ENCODE peak calls at places on chromosomes 16 and 17, in five cellular contexts. T is Peyer's patch, N is astrocyte of the cerebellum, V is fibroblast of pulmonary artery, S is aorta. E is an unnamed sample.

GRCh38 chr16:73396556-73396955 is 348.6 kb upstream of the ZFHX3 start:
- DNase-seq in T (no peak), N (no peak), V (no peak), S (no peak), E (no peak)

GRCh38 chr17:144936-145670 is 7.7 kb downstream of the SCGB1C2 start:
- DNase-seq in T (no peak), N (no peak), V (no peak), S (peak), E (no peak)

GRCh38 chr17:10549108-10549842 is at the start of gene MYH2:
- DNase-seq in T (no peak), N (no peak), V (no peak), S (no peak), E (no peak)

GRCh38 chr16:66325977-66326376 is 40.5 kb upstream of the CDH5 start:
- DNase-seq in T (no peak), N (no peak), V (no peak), S (no peak), E (no peak)

GRCh38 chr16:52613508-52613907 is 66.6 kb upstream of the TOX3 start:
- DNase-seq in T (no peak), N (no peak), V (no peak), S (no peak), E (no peak)

GRCh38 chr16:56866955-56867830 is 2.2 kb downstream of the SLC12A3 start:
- DNase-seq in T (peak), N (peak), V (peak), S (no peak), E (no peak)

GRCh38 chr17:65893692-65894279 is 298.1 kb downstream of the CEP112 start:
- DNase-seq in T (no peak), N (no peak), V (no peak), S (no peak), E (no peak)

GRCh38 chr16:78906135-78906534 is 694.4 kb downstream of the MAF start:
- DNase-seq in T (no peak), N (no peak), V (no peak), S (no peak), E (no peak)

GRCh38 chr17:42179911-42180410 is 981 bp downstream of the KCNH4 start:
- DNase-seq in T (no peak), N (no peak), V (peak), S (no peak), E (no peak)

GRCh38 chr16:63714876-63715275 is 1407.0 kb downstream of the CDH11 start:
- DNase-seq in T (no peak), N (no peak), V (no peak), S (no peak), E (no peak)

GRCh38 chr17:57651451-57651850 is 93.6 kb downstream of the CCDC182 start:
- DNase-seq in T (no peak), N (no peak), V (no peak), S (no peak), E (no peak)

GRCh38 chr16:4682084-4682581 is 11.2 kb upstream of the NUDT16L1 start:
- DNase-seq in T (no peak), N (no peak), V (no peak), S (no peak), E (no peak)

GRCh38 chr16:84834403-84834772 is 14.6 kb downstream of the CRISPLD2 start:
- DNase-seq in T (no peak), N (peak), V (no peak), S (no peak), E (no peak)

GRCh38 chr16:68096491-68096890 is 11.3 kb downstream of the NFATC3 start:
- DNase-seq in T (no peak), N (no peak), V (no peak), S (no peak), E (no peak)

GRCh38 chr17:74803971-74804370 is 27.8 kb upstream of the NAT9 start:
- DNase-seq in T (no peak), N (no peak), V (no peak), S (no peak), E (no peak)

GRCh38 chr17:43906951-43907424 is 348 bp downstream of the MPP2 start:
- DNase-seq in T (no peak), N (no peak), V (no peak), S (no peak), E (no peak)

GRCh38 chr17:71080937-71081336 is 911.6 kb downstream of the KCNJ2 start:
- DNase-seq in T (no peak), N (no peak), V (no peak), S (no peak), E (no peak)

GRCh38 chr17:37706446-37706845 is 38.4 kb downstream of the HNF1B start:
- DNase-seq in T (no peak), N (no peak), V (no peak), S (no peak), E (no peak)

GRCh38 chr16:23836078-23836403 is 258 bp downstream of the PRKCB start:
- DNase-seq in T (no peak), N (no peak), V (no peak), S (no peak), E (no peak)

GRCh38 chr17:81715107-81715871 is 3.2 kb downstream of the SLC25A10 start:
- DNase-seq in T (no peak), N (no peak), V (no peak), S (no peak), E (no peak)

GRCh38 chr17:2398188-2398587 is 2.7 kb downstream of the MNT start:
- DNase-seq in T (no peak), N (no peak), V (no peak), S (peak), E (no peak)

GRCh38 chr17:2398655-2399571 is 1.9 kb downstream of the MNT start:
- DNase-seq in T (no peak), N (no peak), V (peak), S (peak), E (peak)

GRCh38 chr17:2396568-2397246 is 4.2 kb downstream of the MNT start:
- DNase-seq in T (peak), N (peak), V (peak), S (peak), E (peak)

GRCh38 chr17:2396192-2396567 is 4.7 kb downstream of the MNT start:
- DNase-seq in T (no peak), N (no peak), V (no peak), S (no peak), E (no peak)

DNA sequence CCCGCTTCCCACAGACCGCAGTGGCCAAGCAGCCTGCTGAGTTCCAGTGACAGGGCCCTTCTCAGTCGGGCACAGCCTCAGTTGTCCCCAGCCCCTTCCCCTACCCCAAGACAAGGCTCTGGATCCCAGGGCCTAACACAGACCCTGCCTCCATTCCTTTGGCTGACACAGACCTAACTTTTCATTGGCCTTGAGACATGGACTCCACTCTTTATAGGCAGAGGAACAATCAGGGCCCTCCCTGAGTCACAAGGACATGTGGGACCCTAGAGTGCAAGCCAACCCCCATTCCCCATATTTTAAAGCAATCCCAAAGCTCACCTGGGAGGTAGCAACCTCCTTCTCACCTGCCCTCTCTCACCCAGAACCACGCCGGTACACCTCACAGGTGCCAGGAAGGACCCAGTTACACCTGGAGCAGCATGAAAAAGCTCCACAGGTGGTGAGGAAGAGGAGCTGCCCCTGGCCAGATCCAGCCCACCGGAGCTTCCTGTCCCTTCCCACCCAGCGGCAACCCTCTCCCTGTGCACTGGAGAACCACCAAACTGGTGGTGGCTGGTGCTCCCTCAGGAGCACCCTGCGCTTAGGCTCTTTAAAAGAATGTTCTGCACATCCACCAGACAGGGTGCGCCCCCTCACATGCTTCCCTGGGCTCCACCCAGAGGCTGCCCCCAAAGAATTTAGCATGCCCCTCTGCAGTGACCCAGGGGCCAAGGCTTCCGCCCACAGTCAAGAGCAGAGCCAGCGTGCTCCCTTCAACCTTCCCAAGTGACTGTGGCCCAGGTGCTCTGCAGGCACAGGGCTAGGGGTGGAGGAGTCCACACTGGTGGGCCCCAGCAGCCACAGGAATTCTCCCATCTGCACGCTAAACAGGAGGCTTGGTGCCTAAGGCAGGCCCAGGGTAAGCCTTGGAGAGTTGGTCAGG is 3.4 kb downstream of the MNT start:
- DNase-seq in T (no peak), N (no peak), V (no peak), S (peak), E (no peak)
- H3K4me3 ChIP-seq in T (peak), N (peak), V (peak), S (no peak), E (peak)

DNA sequence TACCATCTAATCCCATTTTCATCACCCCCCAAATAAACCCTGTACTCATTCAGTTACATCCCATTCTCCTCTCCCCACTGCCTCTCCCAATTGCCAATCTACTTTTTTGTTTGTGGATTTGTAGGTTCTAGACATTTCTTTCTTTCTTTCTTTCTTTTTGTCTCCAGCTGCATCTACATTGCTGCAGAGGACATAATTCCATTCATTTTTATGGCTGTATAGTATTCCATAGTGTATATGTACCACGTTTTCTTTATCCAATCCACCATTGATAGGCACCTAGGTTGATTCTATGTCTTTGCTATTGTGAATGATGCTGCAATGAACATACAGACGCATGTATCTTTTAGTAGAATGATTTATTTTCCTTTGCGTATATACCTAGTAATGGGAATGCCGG is 6.3 kb upstream of the CRYM start:
- DNase-seq in T (no peak), N (no peak), V (no peak), S (no peak), E (no peak)
- H3K4me3 ChIP-seq in T (no peak), N (no peak), V (no peak), S (no peak), E (peak)

GRCh38 chr16:31352344-31353115 is 2.4 kb upstream of the ITGAX start:
- DNase-seq in T (peak), N (no peak), V (no peak), S (peak), E (no peak)

GRCh38 chr16:31356566-31357323 is 1.8 kb downstream of the ITGAX start:
- DNase-seq in T (no peak), N (no peak), V (no peak), S (peak), E (no peak)

GRCh38 chr16:31355701-31356100 is 725 bp downstream of the ITGAX start:
- DNase-seq in T (no peak), N (no peak), V (no peak), S (peak), E (no peak)

GRCh38 chr16:31351937-31352315 is 3.0 kb upstream of the ITGAX start:
- DNase-seq in T (no peak), N (no peak), V (no peak), S (peak), E (no peak)

DNA sequence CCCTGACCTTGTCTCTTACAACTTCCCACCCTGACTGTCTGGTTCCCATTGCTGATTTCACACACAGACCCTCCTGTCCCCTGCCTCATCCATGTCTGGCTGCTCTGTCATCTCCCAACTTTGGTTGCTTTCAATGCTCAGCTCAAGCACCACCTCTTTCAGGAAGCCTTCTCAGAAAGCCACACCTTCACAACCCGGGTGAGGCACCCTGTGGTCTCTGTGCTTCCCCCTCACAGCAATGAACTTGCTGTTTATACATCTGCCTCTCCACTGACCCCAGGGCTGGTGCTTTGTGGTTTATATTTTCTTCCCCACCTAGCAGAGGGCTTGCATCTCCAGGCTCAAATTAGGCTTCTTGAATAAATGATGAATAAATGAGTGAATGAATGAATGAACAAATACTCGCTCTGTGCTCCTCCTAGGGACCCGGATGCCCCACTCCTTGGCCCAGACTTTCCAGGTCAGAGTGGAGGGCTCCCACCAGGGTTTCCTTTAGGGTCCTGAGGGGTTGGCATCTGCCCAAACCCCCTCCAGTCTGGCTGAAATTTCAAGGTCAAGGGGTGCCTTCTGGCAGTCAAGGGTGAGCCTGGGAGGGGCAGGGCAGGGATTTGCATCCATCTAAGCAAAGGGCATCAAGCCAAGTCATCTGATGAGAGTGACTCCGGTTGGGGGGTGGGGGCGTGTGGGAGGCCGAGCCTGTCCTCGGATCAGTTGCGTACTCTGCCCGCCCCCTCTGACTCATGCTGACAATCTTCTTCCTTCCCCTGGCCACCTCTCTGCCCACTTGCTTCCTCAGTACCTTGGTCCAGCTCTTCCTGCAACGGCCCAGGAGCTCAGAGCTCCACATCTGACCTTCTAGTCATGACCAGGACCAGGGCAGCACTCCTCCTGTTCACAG is at the start of gene ITGAX:
- DNase-seq in T (peak), N (no peak), V (peak), S (peak), E (peak)
- H3K4me3 ChIP-seq in T (no peak), N (no peak), V (no peak), S (no peak), E (no peak)

GRCh38 chr17:55266051-55266957 is 1.5 kb downstream of the HLF start:
- DNase-seq in T (no peak), N (no peak), V (no peak), S (no peak), E (no peak)
- H3K4me3 ChIP-seq in T (peak), N (no peak), V (no peak), S (peak), E (no peak)

GRCh38 chr17:30200086-30200485 is 35.4 kb downstream of the SLC6A4 start:
- DNase-seq in T (no peak), N (no peak), V (no peak), S (no peak), E (no peak)
- H3K4me3 ChIP-seq in T (no peak), N (no peak), V (no peak), S (no peak), E (no peak)

DNA sequence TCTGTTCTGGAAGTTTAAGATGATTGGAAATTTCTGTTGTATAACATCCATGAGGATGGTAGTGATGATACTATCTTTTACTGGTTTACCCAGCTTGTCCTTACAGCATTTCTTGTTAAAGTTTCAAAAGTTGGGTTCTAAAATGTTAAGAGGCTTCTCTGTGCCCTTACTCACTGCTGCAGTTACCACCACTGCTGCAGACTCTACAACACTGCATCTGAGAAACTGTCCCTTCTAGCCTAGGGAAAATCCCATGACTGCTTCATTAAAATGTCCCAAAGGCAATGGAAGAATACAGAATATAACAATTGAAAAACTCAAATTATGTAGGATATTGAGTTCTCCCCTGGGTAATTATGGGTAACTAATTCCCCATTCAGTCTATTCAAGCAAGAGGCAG is 3.8 kb upstream of the NSRP1 start:
- DNase-seq in T (no peak), N (no peak), V (no peak), S (no peak), E (no peak)
- H3K4me3 ChIP-seq in T (no peak), N (no peak), V (no peak), S (no peak), E (no peak)

GRCh38 chr17:77279448-77280303 is 138.9 kb downstream of the SEC14L1 start:
- DNase-seq in T (no peak), N (no peak), V (peak), S (no peak), E (no peak)
- H3K4me3 ChIP-seq in T (no peak), N (no peak), V (peak), S (no peak), E (no peak)

DNA sequence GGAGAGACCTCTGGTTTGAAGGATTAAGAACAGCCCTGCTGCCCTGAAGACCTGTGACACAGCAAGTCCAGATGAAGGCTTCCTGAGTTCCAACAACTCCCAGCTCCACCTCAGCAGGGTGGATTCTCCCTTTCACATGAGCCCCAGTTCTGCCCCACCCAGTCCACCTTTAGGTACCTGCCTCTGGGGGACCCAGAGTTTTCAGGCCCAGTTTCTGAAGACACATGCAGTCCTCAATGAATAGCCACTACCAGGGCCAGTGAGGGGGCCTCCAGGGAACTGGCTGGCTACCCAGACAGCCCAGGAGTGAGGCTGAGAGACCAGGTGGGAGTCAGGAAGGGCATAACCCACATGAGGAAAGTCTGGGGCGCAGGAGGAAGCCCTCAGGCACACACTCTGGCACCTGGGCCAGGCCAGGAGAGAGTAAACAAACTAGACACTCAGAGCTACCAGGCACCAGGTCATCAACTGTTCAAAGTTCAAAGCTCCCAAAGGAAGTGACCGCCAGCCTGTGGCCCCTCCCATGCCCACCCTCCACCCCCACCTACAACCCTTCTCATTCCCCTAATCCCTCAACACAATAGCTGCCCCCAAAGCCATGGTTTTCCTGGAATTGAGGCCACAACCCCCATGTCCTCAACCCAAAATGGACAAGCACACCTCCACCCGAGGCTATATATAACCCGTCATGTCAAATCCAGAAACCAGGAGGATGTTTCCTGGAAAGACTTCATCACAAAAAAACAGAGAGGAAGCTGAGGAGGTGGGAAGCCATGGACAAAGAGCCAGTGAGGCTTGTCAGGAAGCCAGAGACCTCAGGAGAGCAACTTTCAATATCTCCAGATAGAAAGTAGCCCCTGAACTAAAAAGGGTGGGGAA is 2.1 kb downstream of the MYO18A start:
- DNase-seq in T (peak), N (no peak), V (no peak), S (no peak), E (no peak)
- H3K4me3 ChIP-seq in T (no peak), N (peak), V (no peak), S (no peak), E (no peak)